ENCODE peak calls at places on chromosomes 5 and 9, in eight cellular contexts. P is esophagus squamous epithelium, T is NB4, D is uterus, V is A549, G is ascending aorta, I is brain microvascular endothelial cell, S is cardiac fibroblast. O is an unnamed sample.
A peak's percentile ranks its signal among the peaks of the same experiment; 100 is the strongest.

GRCh38 chr5:82178378-82178777 is 99.8 kb downstream of the RPS23 start:
- DNase-seq in P (no peak), T (no peak), D (no peak), V (no peak), G (no peak), I (no peak), S (no peak), O (no peak)

GRCh38 chr9:129988607-129989361 is 54.2 kb downstream of the FNBP1 start:
- DNase-seq in P (no peak), T (no peak), D (no peak), V (no peak), G (peak; percentile 18), I (no peak), S (no peak), O (no peak)

GRCh38 chr5:151770383-151771258 is 1.1 kb upstream of the G3BP1 start:
- DNase-seq in P (peak; percentile 65), T (peak; percentile 88), D (peak; percentile 83), V (peak; percentile 24), G (peak; percentile 89), I (peak; percentile 73), S (peak; percentile 92), O (peak; percentile 85)

GRCh38 chr9:73370053-73370452 is 218.4 kb downstream of the ANXA1 start:
- DNase-seq in P (no peak), T (peak; percentile 67), D (no peak), V (no peak), G (no peak), I (no peak), S (no peak), O (no peak)

GRCh38 chr5:35003018-35003957 is 44.5 kb downstream of the AGXT2 start:
- DNase-seq in P (no peak), T (peak; percentile 66), D (peak; percentile 41), V (peak; percentile 66), G (no peak), I (peak; percentile 31), S (peak; percentile 65), O (peak; percentile 59)

GRCh38 chr5:107204413-107204812 is 466.3 kb downstream of the EFNA5 start:
- DNase-seq in P (no peak), T (no peak), D (no peak), V (no peak), G (no peak), I (no peak), S (no peak), O (no peak)

GRCh38 chr5:54176066-54176835 is 134.1 kb downstream of the ARL15 start:
- DNase-seq in P (no peak), T (no peak), D (no peak), V (no peak), G (no peak), I (no peak), S (no peak), O (no peak)

GRCh38 chr5:40991168-40991980 is 79.8 kb downstream of the MROH2B start:
- DNase-seq in P (no peak), T (no peak), D (peak; percentile 63), V (no peak), G (peak; percentile 88), I (peak; percentile 82), S (peak; percentile 97), O (peak; percentile 88)

GRCh38 chr5:65919773-65920172 is 6.6 kb upstream of the ERBIN start:
- DNase-seq in P (no peak), T (no peak), D (no peak), V (no peak), G (no peak), I (no peak), S (no peak), O (peak; percentile 46)

GRCh38 chr5:65883461-65883860 is 42.9 kb upstream of the ERBIN start:
- DNase-seq in P (no peak), T (no peak), D (no peak), V (no peak), G (no peak), I (no peak), S (no peak), O (no peak)

GRCh38 chr5:1268666-1269065 is 26.2 kb downstream of the TERT start:
- DNase-seq in P (no peak), T (no peak), D (no peak), V (no peak), G (no peak), I (no peak), S (no peak), O (no peak)

GRCh38 chr5:168072665-168073064 is 218.8 kb upstream of the WWC1 start:
- DNase-seq in P (no peak), T (no peak), D (no peak), V (no peak), G (no peak), I (no peak), S (no peak), O (no peak)

GRCh38 chr5:23389543-23390215 is 117.7 kb upstream of the PRDM9 start:
- DNase-seq in P (no peak), T (no peak), D (no peak), V (no peak), G (no peak), I (no peak), S (peak; percentile 38), O (no peak)

GRCh38 chr9:123318961-123319421 is 37.0 kb upstream of the CRB2 start:
- DNase-seq in P (no peak), T (no peak), D (peak; percentile 46), V (no peak), G (no peak), I (no peak), S (peak; percentile 40), O (peak; percentile 16)

GRCh38 chr9:5315187-5315923 is 10.8 kb upstream of the RLN2 start:
- DNase-seq in P (no peak), T (no peak), D (no peak), V (no peak), G (no peak), I (no peak), S (no peak), O (no peak)

GRCh38 chr9:5326893-5327548 is 12.7 kb downstream of the RLN1 start:
- DNase-seq in P (no peak), T (no peak), D (no peak), V (no peak), G (no peak), I (no peak), S (no peak), O (no peak)

GRCh38 chr9:5326187-5326586 is 13.5 kb downstream of the RLN1 start:
- DNase-seq in P (no peak), T (no peak), D (no peak), V (no peak), G (no peak), I (no peak), S (no peak), O (no peak)

DNA sequence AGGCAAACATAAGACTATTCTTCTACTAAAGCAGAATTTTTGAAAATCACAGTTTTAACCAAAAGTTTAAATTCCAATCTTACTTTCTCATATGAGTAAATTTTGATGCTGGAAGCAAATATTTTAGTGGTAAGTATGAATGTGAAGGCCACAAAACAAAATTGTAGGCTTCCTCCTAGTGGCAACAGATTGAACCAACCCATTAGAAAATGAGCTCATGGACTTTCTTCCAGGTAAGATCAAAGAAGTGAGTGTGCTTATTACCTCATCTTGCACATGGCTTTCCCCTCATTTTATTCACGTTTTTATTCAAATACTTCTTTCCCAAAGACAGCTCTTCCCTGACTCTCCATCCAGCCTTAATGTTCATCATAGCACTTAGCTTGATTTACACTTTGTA is 16.5 kb upstream of the RLN2 start:
- DNase-seq in P (no peak), T (no peak), D (no peak), V (no peak), G (no peak), I (no peak), S (no peak), O (no peak)
- TF ChIP-seq CTCF in P (no peak), T (peak; percentile 15), D (no peak), V (no peak), G (no peak), I (peak; percentile 10), S (peak; percentile 9), O (peak; percentile 12)

GRCh38 chr9:80204054-80204453 is 632.3 kb downstream of the TLE4 start:
- DNase-seq in P (no peak), T (no peak), D (no peak), V (no peak), G (no peak), I (no peak), S (no peak), O (peak; percentile 1)
- H3K4me3 ChIP-seq in P (no peak overlapping the region), T (no peak overlapping the region), D (no peak overlapping the region), V (no peak overlapping the region), G (no peak overlapping the region), I (no peak overlapping the region), S (no peak overlapping the region), O (no peak overlapping the region)

GRCh38 chr5:169670769-169671525 is 33.9 kb downstream of the DOCK2 start:
- DNase-seq in P (no peak), T (no peak), D (no peak), V (no peak), G (no peak), I (no peak), S (no peak), O (no peak)

GRCh38 chr5:169663537-169663936 is 26.5 kb downstream of the DOCK2 start:
- DNase-seq in P (no peak), T (no peak), D (no peak), V (no peak), G (no peak), I (no peak), S (no peak), O (no peak)

GRCh38 chr5:169667896-169668674 is 31.0 kb downstream of the DOCK2 start:
- DNase-seq in P (no peak), T (no peak), D (no peak), V (peak; percentile 55), G (no peak), I (no peak), S (no peak), O (peak; percentile 7)

GRCh38 chr5:169666365-169666764 is 29.3 kb downstream of the DOCK2 start:
- DNase-seq in P (no peak), T (no peak), D (no peak), V (no peak), G (no peak), I (no peak), S (no peak), O (no peak)

DNA sequence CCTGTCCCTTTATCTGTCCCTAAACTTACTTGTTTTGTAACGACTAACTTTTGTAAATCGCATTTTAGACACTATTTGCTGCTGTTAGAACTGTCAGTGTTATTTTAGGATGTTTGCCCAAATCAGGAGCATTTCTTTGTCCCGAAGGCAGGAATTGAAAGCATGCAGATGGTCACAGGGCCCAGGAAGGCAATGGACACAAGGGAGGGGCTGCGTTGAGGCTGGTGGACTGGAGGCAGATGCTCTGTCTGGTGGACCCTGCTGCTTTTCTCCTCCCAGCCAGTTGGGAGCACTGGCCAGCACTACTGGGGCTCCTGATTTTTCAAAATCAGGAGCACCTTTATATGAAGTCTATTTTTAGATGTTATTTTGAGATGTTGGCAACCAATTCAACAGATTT is 31.7 kb downstream of the DOCK2 start:
- DNase-seq in P (no peak), T (no peak), D (no peak), V (peak; percentile 58), G (no peak), I (no peak), S (peak; percentile 19), O (peak; percentile 35)
- TF ChIP-seq CTCF in P (no peak), T (no peak), D (no peak), V (peak; percentile 17), G (no peak), I (peak; percentile 27), S (peak; percentile 16), O (peak; percentile 11)

GRCh38 chr5:77843570-77844407 is 67.7 kb upstream of the TBCA start:
- DNase-seq in P (no peak), T (no peak), D (no peak), V (no peak), G (no peak), I (no peak), S (no peak), O (no peak)
- H3K4me3 ChIP-seq in P (peak overlapping the region; percentile 64), T (no peak overlapping the region), D (peak overlapping the region; percentile 27), V (no peak overlapping the region), G (peak overlapping the region; percentile 70), I (peak overlapping the region; percentile 57), S (peak overlapping the region; percentile 38), O (peak overlapping the region; percentile 57)